ENCODE peak calls at places on chromosomes 16 and 17, in four cellular contexts. R is activated naive CD4-positive, alpha-beta T cell treated with anti-CD3 and anti-CD28 coated beads, Interleukin-2, amount 50 U/mL, for 16 hours; G is NCI-H2171 treated with DMSO at 0.1 percent for 48 hours; H is SJCRH30. O is an unnamed sample.

GRCh38 chr17:4143563-4144410 is 790 bp downstream of the CYB5D2 start:
- DNase-seq in R (peak), H (peak), G (peak), O (peak)

GRCh38 chr16:3148256-3149192 is 13.7 kb downstream of the ZNF213 start:
- DNase-seq in G (no peak), R (no peak), H (no peak), O (no peak)

GRCh38 chr17:10067446-10068143 is 130.8 kb downstream of the GAS7 start:
- DNase-seq in H (no peak), R (no peak), G (no peak), O (no peak)

GRCh38 chr17:79033046-79033616 is 9.2 kb downstream of the C1QTNF1 start:
- DNase-seq in H (peak), R (no peak), G (no peak), O (no peak)

GRCh38 chr17:66272699-66273390 is 29.6 kb upstream of the PRKCA start:
- DNase-seq in G (peak), R (no peak), H (no peak), O (no peak)

GRCh38 chr17:40605301-40605700 is 40.0 kb upstream of the CCR7 start:
- DNase-seq in G (no peak), H (no peak), R (peak), O (no peak)

GRCh38 chr17:30920282-30920681 is 1.5 kb upstream of the ADAP2 start:
- DNase-seq in G (no peak), R (no peak), H (no peak), O (no peak)

GRCh38 chr16:85330694-85331188 is 218.5 kb upstream of the CIBAR2 start:
- DNase-seq in H (peak), G (peak), R (no peak), O (peak)

GRCh38 chr17:57413848-57414651 is 157.7 kb downstream of the MSI2 start:
- DNase-seq in H (no peak), G (no peak), R (no peak), O (no peak)

GRCh38 chr16:71645450-71645849 is 19.5 kb downstream of the MARVELD3 start:
- DNase-seq in G (peak), R (no peak), H (peak), O (no peak)

GRCh38 chr16:2686912-2687507 is 4.7 kb downstream of the KCTD5 start:
- DNase-seq in G (no peak), H (no peak), R (no peak), O (no peak)

O was measured in trophoblast cell.